ENCODE peak calls at places on chromosomes 5 and 9, in four cellular contexts. One of them, this sample, is unnamed.
A peak's percentile ranks its signal among the peaks of the same experiment; 100 is the strongest.

GRCh38 chr9:110880123-110880522 is 158.1 kb downstream of the LPAR1 start:
- DNase-seq in neural progenitor cell: peak; percentile 35
- DNase-seq in epithelial cell of esophagus: no peak
- DNase-seq in choroid plexus epithelial cell: peak; percentile 99
- DNase-seq in this sample: no peak

GRCh38 chr9:21591221-21592062 is 109.3 kb upstream of the IFNE start:
- DNase-seq in neural progenitor cell: peak; percentile 18
- DNase-seq in epithelial cell of esophagus: peak; percentile 98
- DNase-seq in choroid plexus epithelial cell: peak; percentile 99
- DNase-seq in this sample: no peak

GRCh38 chr5:72364961-72365360 is 44.8 kb downstream of the PTCD2 start:
- DNase-seq in neural progenitor cell: no peak
- DNase-seq in epithelial cell of esophagus: no peak
- DNase-seq in choroid plexus epithelial cell: no peak
- DNase-seq in this sample: no peak

GRCh38 chr5:15938961-15939360 is 240.6 kb downstream of the MARCHF11 start:
- DNase-seq in neural progenitor cell: no peak
- DNase-seq in epithelial cell of esophagus: peak; percentile 77
- DNase-seq in choroid plexus epithelial cell: peak; percentile 83
- DNase-seq in this sample: no peak

GRCh38 chr9:27059907-27060306 is 49.1 kb upstream of the TEK start:
- DNase-seq in neural progenitor cell: no peak
- DNase-seq in epithelial cell of esophagus: no peak
- DNase-seq in choroid plexus epithelial cell: peak; percentile 13
- DNase-seq in this sample: no peak

GRCh38 chr5:171494452-171495121 is 75.1 kb downstream of the FGF18 start:
- DNase-seq in neural progenitor cell: peak; percentile 77
- DNase-seq in epithelial cell of esophagus: peak; percentile 40
- DNase-seq in choroid plexus epithelial cell: peak; percentile 86
- DNase-seq in this sample: no peak

GRCh38 chr5:57581222-57581621 is 98.6 kb upstream of the ACTBL2 start:
- DNase-seq in neural progenitor cell: no peak
- DNase-seq in epithelial cell of esophagus: no peak
- DNase-seq in choroid plexus epithelial cell: peak; percentile 17
- DNase-seq in this sample: no peak

GRCh38 chr9:132199056-132199455 is 37.2 kb downstream of the NTNG2 start:
- DNase-seq in neural progenitor cell: no peak
- DNase-seq in epithelial cell of esophagus: peak; percentile 51
- DNase-seq in choroid plexus epithelial cell: no peak
- DNase-seq in this sample: no peak

GRCh38 chr5:137398175-137398574 is 101.0 kb downstream of the SPOCK1 start:
- DNase-seq in neural progenitor cell: no peak
- DNase-seq in epithelial cell of esophagus: no peak
- DNase-seq in choroid plexus epithelial cell: no peak
- DNase-seq in this sample: no peak

GRCh38 chr5:39076757-39077475 is 2.7 kb upstream of the RICTOR start:
- DNase-seq in neural progenitor cell: no peak
- DNase-seq in epithelial cell of esophagus: peak; percentile 48
- DNase-seq in choroid plexus epithelial cell: peak; percentile 53
- DNase-seq in this sample: no peak

GRCh38 chr5:145697251-145698016 is 137.7 kb downstream of the PRELID2 start:
- DNase-seq in neural progenitor cell: peak; percentile 47
- DNase-seq in epithelial cell of esophagus: peak; percentile 65
- DNase-seq in choroid plexus epithelial cell: peak; percentile 87
- DNase-seq in this sample: no peak

GRCh38 chr9:137278061-137278912 is 761 bp downstream of the TOR4A start:
- DNase-seq in neural progenitor cell: no peak
- DNase-seq in epithelial cell of esophagus: peak; percentile 31
- DNase-seq in choroid plexus epithelial cell: peak; percentile 14
- DNase-seq in this sample: no peak

GRCh38 chr9:129752915-129753724 is at the start of gene PTGES:
- DNase-seq in neural progenitor cell: peak; percentile 79
- DNase-seq in epithelial cell of esophagus: peak; percentile 78
- DNase-seq in choroid plexus epithelial cell: peak; percentile 95
- DNase-seq in this sample: no peak

GRCh38 chr5:64594601-64595518 is 89.0 kb downstream of the RGS7BP start:
- DNase-seq in neural progenitor cell: peak; percentile 78
- DNase-seq in epithelial cell of esophagus: peak; percentile 6
- DNase-seq in choroid plexus epithelial cell: peak; percentile 17
- DNase-seq in this sample: no peak

GRCh38 chr9:76027426-76027825 is 137.0 kb downstream of the PCSK5 start:
- DNase-seq in neural progenitor cell: no peak
- DNase-seq in epithelial cell of esophagus: peak; percentile 3
- DNase-seq in choroid plexus epithelial cell: peak; percentile 44
- DNase-seq in this sample: no peak

GRCh38 chr9:123536455-123536868 is 180.5 kb downstream of the CRB2 start:
- DNase-seq in neural progenitor cell: no peak
- DNase-seq in epithelial cell of esophagus: no peak
- DNase-seq in choroid plexus epithelial cell: no peak
- DNase-seq in this sample: no peak

GRCh38 chr5:124649548-124650501 is 96.6 kb downstream of the ZNF608 start:
- DNase-seq in neural progenitor cell: no peak
- DNase-seq in epithelial cell of esophagus: peak; percentile 65
- DNase-seq in choroid plexus epithelial cell: peak; percentile 98
- DNase-seq in this sample: no peak
- H3K4me3 ChIP-seq in neural progenitor cell: no peak overlapping the region
- H3K4me3 ChIP-seq in epithelial cell of esophagus: no peak overlapping the region
- H3K4me3 ChIP-seq in choroid plexus epithelial cell: peak overlapping the region; percentile 4
- H3K4me3 ChIP-seq in this sample: no peak overlapping the region

DNA sequence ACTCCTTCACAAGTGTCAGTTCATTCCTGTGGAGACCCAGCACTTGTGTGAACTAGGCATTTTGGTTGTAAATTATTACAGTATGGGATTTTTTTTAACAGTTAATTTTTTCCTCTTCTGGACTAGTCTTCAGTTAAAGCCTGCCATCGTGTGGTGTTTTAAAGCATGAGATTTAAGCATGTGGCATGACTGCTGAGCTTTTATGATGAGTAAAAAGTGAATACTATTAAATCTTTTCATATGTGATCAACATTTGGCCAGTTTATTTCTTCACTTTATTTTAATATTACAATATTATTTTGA is 25.0 kb downstream of the LMNB1 start:
- DNase-seq in neural progenitor cell: no peak
- DNase-seq in epithelial cell of esophagus: peak; percentile 41
- DNase-seq in choroid plexus epithelial cell: peak; percentile 85
- DNase-seq in this sample: no peak
- TF ChIP-seq CTCF in neural progenitor cell: no peak
- TF ChIP-seq CTCF in epithelial cell of esophagus: peak; percentile 41
- TF ChIP-seq CTCF in choroid plexus epithelial cell: peak; percentile 61
- TF ChIP-seq CTCF in this sample: peak; percentile 64

DNA sequence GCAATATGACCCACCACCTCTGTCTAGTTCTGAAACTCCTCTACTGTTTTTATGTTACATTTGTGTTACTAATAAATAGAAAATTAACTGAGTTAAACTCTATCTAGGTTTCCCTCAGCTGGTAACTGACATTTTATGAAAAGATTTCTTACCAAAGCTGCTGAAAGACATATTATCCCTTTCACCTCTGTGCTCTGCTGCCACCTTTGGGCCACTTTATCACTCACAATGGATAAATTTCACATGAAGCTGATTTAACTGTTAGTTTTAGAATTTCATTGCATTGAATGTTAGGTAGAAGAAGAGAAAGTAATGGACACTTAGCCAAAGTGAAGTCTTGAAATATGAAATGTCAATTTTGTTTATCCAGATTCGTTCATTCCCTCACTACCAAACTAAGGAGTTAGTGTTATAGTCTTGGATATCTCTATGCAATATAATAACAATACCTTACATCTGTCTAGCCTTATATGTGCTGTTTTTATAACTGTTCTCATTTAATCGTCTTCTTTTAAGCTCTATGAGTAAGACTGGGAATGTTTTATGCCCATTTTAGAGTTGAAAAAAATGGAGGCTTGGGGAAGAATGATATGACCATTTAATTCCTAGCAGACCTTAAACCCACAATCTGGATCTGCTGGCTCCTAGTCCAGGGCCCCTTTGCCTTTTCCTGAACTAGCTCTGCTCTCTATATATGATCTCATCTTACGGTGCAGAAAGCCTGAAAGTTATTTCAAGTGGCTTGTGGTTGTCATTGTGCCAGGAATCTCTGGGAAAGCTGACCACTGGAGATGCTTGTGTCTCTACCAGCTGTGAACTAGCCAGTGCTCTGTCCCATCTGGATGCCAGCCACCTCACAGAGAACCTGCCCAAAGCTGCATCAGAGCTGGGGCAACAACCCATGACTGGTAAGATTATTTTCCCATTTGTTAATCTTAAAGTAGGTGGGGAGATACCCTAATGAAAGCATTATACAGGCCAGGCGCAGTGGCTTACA is 97.1 kb downstream of the GOLPH3 start:
- DNase-seq in neural progenitor cell: peak; percentile 62
- DNase-seq in epithelial cell of esophagus: peak; percentile 69
- DNase-seq in choroid plexus epithelial cell: peak; percentile 81
- DNase-seq in this sample: peak; percentile 23
- H3K4me3 ChIP-seq in neural progenitor cell: no peak overlapping the region
- H3K4me3 ChIP-seq in epithelial cell of esophagus: no peak overlapping the region
- H3K4me3 ChIP-seq in choroid plexus epithelial cell: no peak overlapping the region
- H3K4me3 ChIP-seq in this sample: no peak overlapping the region

DNA sequence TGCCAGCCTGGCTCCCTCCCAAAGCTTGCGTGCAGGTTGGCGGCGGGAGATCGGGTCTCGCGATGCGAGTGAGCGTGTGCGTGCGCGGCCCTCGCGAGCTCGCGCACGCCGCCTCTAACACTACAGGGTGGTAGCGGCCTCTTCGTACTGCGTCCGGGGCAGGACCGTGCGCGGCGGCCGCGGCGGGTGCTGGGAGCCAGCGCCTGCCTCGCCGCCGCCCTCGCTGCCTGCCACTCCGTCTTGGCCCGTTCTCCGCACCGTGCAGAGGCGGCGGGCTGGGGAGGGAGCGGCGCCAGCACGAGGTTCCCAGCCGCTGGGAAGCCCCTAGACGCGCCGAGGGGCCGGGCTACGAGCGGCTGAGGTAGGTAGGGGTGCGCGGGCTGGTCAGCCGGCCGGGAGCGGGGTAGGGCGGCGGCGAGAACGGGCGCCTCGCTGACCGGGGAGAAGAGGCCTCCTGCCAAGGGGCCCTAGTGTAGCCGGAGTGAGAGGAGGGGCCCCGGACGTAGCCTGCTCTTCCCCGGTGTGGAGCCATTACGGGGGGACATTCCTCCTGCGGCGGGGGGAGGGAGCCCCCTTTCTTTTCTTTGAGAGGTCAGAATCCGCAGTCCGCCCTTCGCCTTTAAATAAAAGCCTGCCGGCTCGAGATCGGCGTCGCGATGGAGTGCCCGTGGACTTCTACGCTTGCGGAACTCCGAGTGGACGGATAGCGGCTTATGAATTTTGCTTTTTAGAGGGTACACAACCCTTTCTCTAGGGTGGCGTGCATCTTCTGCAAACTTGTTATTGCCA is at the start of gene C5orf24:
- DNase-seq in neural progenitor cell: peak; percentile 91
- DNase-seq in epithelial cell of esophagus: peak; percentile 96
- DNase-seq in choroid plexus epithelial cell: peak; percentile 98
- DNase-seq in this sample: peak; percentile 93
- TF ChIP-seq CTCF in neural progenitor cell: no peak
- TF ChIP-seq CTCF in epithelial cell of esophagus: no peak
- TF ChIP-seq CTCF in choroid plexus epithelial cell: no peak
- TF ChIP-seq CTCF in this sample: no peak

DNA sequence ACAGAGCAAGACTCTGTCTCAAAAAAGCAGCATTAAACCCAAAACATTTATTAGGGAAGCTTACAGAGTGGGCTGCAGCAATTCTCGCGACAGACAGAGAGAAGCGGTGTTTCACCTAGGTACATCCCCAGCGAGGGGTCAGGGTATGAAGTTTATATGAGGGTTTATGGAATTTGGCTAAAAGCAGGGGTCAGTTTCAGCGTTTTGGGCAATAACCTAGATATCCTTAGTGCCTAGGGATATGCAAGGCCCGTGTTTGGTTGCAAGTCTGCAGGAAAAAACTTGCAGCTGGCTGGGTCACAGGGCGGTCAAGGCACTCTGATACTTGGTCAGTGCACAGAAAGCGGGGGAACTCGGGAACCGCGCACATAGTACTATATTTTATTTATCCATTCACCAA is 649 bp upstream of the GLE1 start:
- DNase-seq in neural progenitor cell: peak; percentile 18
- DNase-seq in epithelial cell of esophagus: peak; percentile 8
- DNase-seq in choroid plexus epithelial cell: peak; percentile 33
- DNase-seq in this sample: no peak
- H3K4me3 ChIP-seq in neural progenitor cell: peak overlapping the region; percentile 90
- H3K4me3 ChIP-seq in epithelial cell of esophagus: peak overlapping the region; percentile 87
- H3K4me3 ChIP-seq in choroid plexus epithelial cell: peak overlapping the region; percentile 99
- H3K4me3 ChIP-seq in this sample: peak overlapping the region; percentile 95

GRCh38 chr5:159787837-159788236 is 128.4 kb upstream of the ADRA1B start:
- DNase-seq in neural progenitor cell: no peak
- DNase-seq in epithelial cell of esophagus: no peak
- DNase-seq in choroid plexus epithelial cell: no peak
- DNase-seq in this sample: no peak
- TF ChIP-seq CTCF in neural progenitor cell: no peak
- TF ChIP-seq CTCF in epithelial cell of esophagus: no peak
- TF ChIP-seq CTCF in choroid plexus epithelial cell: no peak
- TF ChIP-seq CTCF in this sample: no peak

DNA sequence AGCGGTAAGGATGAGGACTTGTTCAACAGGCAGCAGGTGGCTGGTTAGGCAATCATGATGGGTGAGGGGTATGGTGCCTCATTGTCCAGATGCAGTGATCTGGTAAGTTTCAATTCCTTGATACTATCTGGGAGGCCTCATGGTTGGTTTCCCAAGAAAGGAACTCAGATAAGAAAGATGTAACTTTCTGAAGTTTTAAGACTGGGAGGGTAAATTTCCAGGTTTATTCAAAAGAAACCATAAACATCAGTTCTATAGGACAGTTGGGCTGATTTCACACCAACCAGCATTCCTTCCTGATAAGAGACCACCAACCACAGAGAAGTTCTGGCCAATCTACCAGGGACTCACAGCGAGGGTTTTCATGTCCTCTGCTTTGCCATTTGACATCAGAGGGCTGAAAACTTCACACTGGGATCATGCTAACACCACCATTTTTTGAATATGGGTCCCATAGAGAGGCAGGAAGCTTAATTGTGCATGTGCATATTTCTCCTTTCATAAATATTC is 773 bp upstream of the AGGF1 start:
- DNase-seq in neural progenitor cell: no peak
- DNase-seq in epithelial cell of esophagus: no peak
- DNase-seq in choroid plexus epithelial cell: no peak
- DNase-seq in this sample: no peak
- H3K4me3 ChIP-seq in neural progenitor cell: peak overlapping the region; percentile 61
- H3K4me3 ChIP-seq in epithelial cell of esophagus: no peak overlapping the region
- H3K4me3 ChIP-seq in choroid plexus epithelial cell: no peak overlapping the region
- H3K4me3 ChIP-seq in this sample: peak overlapping the region; percentile 79

GRCh38 chr9:116112236-116112635 is 41.4 kb upstream of the PAPPA start:
- DNase-seq in neural progenitor cell: no peak
- DNase-seq in epithelial cell of esophagus: peak; percentile 46
- DNase-seq in choroid plexus epithelial cell: peak; percentile 73
- DNase-seq in this sample: peak; percentile 1
- TF ChIP-seq CTCF in neural progenitor cell: peak; percentile 47
- TF ChIP-seq CTCF in epithelial cell of esophagus: peak; percentile 34
- TF ChIP-seq CTCF in choroid plexus epithelial cell: peak; percentile 59
- TF ChIP-seq CTCF in this sample: peak; percentile 50

This sample was measured in LNCaP clone FGC.